ENCODE peak calls at places on chromosomes 5 and 9, in six cellular contexts. O, G, S, U, P and E are unnamed samples.

GRCh38 chr9:134307223-134307600 is 19.0 kb upstream of the RXRA start:
- DNase-seq in O (no peak), U (no peak), P (no peak), S (no peak), G (no peak), E (no peak)

GRCh38 chr5:370959-371810 is 49.7 kb downstream of the AHRR start:
- DNase-seq in U (no peak), G (no peak), O (peak; percentile 3), P (no peak), S (peak; percentile 17), E (no peak)

GRCh38 chr9:95025213-95026170 is 292.0 kb downstream of the FANCC start:
- DNase-seq in G (peak; percentile 83), U (no peak), P (no peak), O (peak; percentile 36), S (no peak), E (no peak)

GRCh38 chr9:102354041-102354440 is 615.6 kb upstream of the GRIN3A start:
- DNase-seq in G (no peak), P (peak; percentile 20), O (no peak), U (no peak), S (no peak), E (no peak)

GRCh38 chr9:136008693-136008997 is 47.5 kb upstream of the UBAC1 start:
- DNase-seq in U (no peak), P (no peak), S (no peak), G (no peak), O (no peak), E (no peak)

GRCh38 chr5:81161012-81161601 is 72.0 kb upstream of the CKMT2 start:
- DNase-seq in O (no peak), U (no peak), G (no peak), P (no peak), S (no peak), E (no peak)

GRCh38 chr5:38165435-38165834 is 92.9 kb upstream of the EGFLAM start:
- DNase-seq in P (no peak), O (no peak), G (no peak), S (no peak), U (no peak), E (no peak)

GRCh38 chr5:97547999-97548797 is 365.2 kb upstream of the RIOK2 start:
- DNase-seq in S (no peak), P (no peak), U (no peak), O (no peak), G (peak; percentile 49), E (no peak)

GRCh38 chr9:79883073-79883645 is 311.4 kb downstream of the TLE4 start:
- DNase-seq in O (no peak), P (no peak), S (no peak), U (peak; percentile 42), G (no peak), E (peak; percentile 62)

GRCh38 chr9:108467653-108468324 is 388.0 kb downstream of the ACTL7B start:
- DNase-seq in P (no peak), G (peak; percentile 60), U (no peak), S (no peak), O (no peak), E (no peak)

GRCh38 chr5:94754824-94755223 is 136.4 kb downstream of the SLF1 start:
- DNase-seq in P (peak; percentile 8), O (no peak), U (no peak), G (no peak), S (no peak), E (no peak)

GRCh38 chr9:35487066-35487465 is 2.8 kb upstream of the RUSC2 start:
- DNase-seq in S (no peak), P (no peak), U (no peak), O (no peak), G (no peak), E (no peak)

GRCh38 chr5:56281489-56282163 is 48.5 kb upstream of the ANKRD55 start:
- DNase-seq in P (no peak), S (no peak), G (no peak), U (no peak), O (no peak), E (no peak)

GRCh38 chr5:109703827-109704226 is 14.1 kb downstream of the MAN2A1 start:
- DNase-seq in P (no peak), G (no peak), O (no peak), U (no peak), S (no peak), E (no peak)

GRCh38 chr5:56668996-56669395 is 146.4 kb upstream of the MAP3K1 start:
- DNase-seq in G (no peak), U (no peak), O (no peak), S (no peak), P (no peak), E (no peak)

GRCh38 chr9:36407122-36407723 is 7.2 kb upstream of the RNF38 start:
- DNase-seq in O (peak; percentile 56), U (peak; percentile 63), P (peak; percentile 58), S (peak; percentile 88), G (peak; percentile 83), E (peak; percentile 44)

GRCh38 chr5:159819671-159820411 is 96.4 kb upstream of the ADRA1B start:
- DNase-seq in O (peak; percentile 86), G (no peak), U (no peak), P (no peak), S (no peak), E (no peak)

GRCh38 chr5:135739383-135739961 is 95.0 kb upstream of the SLC25A48 start:
- DNase-seq in G (no peak), U (no peak), O (no peak), S (no peak), P (peak; percentile 89), E (no peak)

GRCh38 chr9:111662851-111663823 is 1.7 kb downstream of the GNG10 start:
- DNase-seq in U (peak; percentile 4), O (no peak), G (no peak), P (peak; percentile 67), S (no peak), E (no peak)

GRCh38 chr5:159850192-159850573 is 66.1 kb upstream of the ADRA1B start:
- DNase-seq in G (no peak), O (peak; percentile 21), U (no peak), S (no peak), P (peak; percentile 84), E (no peak)

GRCh38 chr9:95515272-95516113 is 1.3 kb downstream of the PTCH1 start:
- DNase-seq in U (peak; percentile 26), G (peak; percentile 47), O (no peak), S (peak; percentile 75), P (no peak), E (peak; percentile 51)